ENCODE peak calls at places on chromosome X, in six cellular contexts. M is K562, A is HepG2, N is H1, F is GM12878, J is NT2/D1. L is an unnamed sample.

GRCh38 chrX:28586891-28587635 is at the start of gene IL1RAPL1:
- DNase-seq in M (no peak), A (no peak), N (no peak), F (no peak), J (no peak), L (no peak)

GRCh38 chrX:8244301-8244700 is 73.2 kb upstream of the VCX2 start:
- DNase-seq in M (no peak), A (no peak), N (no peak), F (no peak), J (no peak), L (no peak)

GRCh38 chrX:70554081-70554480 is 109.4 kb downstream of the DLG3 start:
- DNase-seq in M (no peak), A (peak), N (no peak), F (no peak), J (no peak), L (no peak)

GRCh38 chrX:11757729-11758399 is at the start of gene MSL3:
- DNase-seq in M (peak), A (no peak), N (no peak), F (no peak), J (no peak), L (no peak)

GRCh38 chrX:102129473-102129872 is 4.0 kb downstream of the TCEAL2 start:
- DNase-seq in M (no peak), A (no peak), N (no peak), F (no peak), J (no peak), L (no peak)

GRCh38 chrX:39693298-39693697 is 404.5 kb downstream of the BCOR start:
- DNase-seq in M (peak), A (no peak), N (no peak), F (no peak), J (no peak), L (no peak)

GRCh38 chrX:87525771-87526229 is 8.2 kb downstream of the KLHL4 start:
- DNase-seq in M (peak), A (no peak), N (no peak), F (no peak), J (no peak), L (no peak)

GRCh38 chrX:137432609-137433008 is 133.3 kb upstream of the ZIC3 start:
- DNase-seq in M (peak), A (peak), N (no peak), F (no peak), J (no peak), L (no peak)

GRCh38 chrX:45172890-45173289 is 27.8 kb downstream of the DIPK2B start:
- DNase-seq in M (no peak), A (peak), N (no peak), F (no peak), J (no peak), L (peak)

GRCh38 chrX:155056877-155057792 is 13.8 kb downstream of the CMC4 start:
- DNase-seq in M (peak), A (peak), N (peak), F (peak), J (peak), L (peak)

GRCh38 chrX:29530520-29530919 is 684.8 kb upstream of the MAGEB2 start:
- DNase-seq in M (no peak), A (no peak), N (no peak), F (no peak), J (no peak), L (no peak)

GRCh38 chrX:54602563-54602962 is 72.5 kb downstream of the GNL3L start:
- DNase-seq in M (no peak), A (no peak), N (no peak), F (no peak), J (no peak), L (no peak)

GRCh38 chrX:41043950-41044349 is 41.3 kb upstream of the USP9X start:
- DNase-seq in M (no peak), A (no peak), N (no peak), F (no peak), J (no peak), L (no peak)
- TF ChIP-seq ZNF274 in M (no peak), A (no peak), N (no peak), F (no peak), J (no peak), L (no peak)

GRCh38 chrX:85503258-85504158 is 124.0 kb upstream of the POF1B start:
- DNase-seq in M (no peak), A (no peak), N (no peak), F (no peak), J (no peak), L (no peak)

GRCh38 chrX:85501349-85501748 is 121.9 kb upstream of the POF1B start:
- DNase-seq in M (no peak), A (no peak), N (no peak), F (no peak), J (no peak), L (no peak)

GRCh38 chrX:85493821-85494220 is 114.4 kb upstream of the POF1B start:
- DNase-seq in M (no peak), A (no peak), N (no peak), F (no peak), J (no peak), L (no peak)

GRCh38 chrX:85504381-85504780 is 124.9 kb upstream of the POF1B start:
- DNase-seq in M (no peak), A (no peak), N (no peak), F (no peak), J (no peak), L (no peak)

DNA sequence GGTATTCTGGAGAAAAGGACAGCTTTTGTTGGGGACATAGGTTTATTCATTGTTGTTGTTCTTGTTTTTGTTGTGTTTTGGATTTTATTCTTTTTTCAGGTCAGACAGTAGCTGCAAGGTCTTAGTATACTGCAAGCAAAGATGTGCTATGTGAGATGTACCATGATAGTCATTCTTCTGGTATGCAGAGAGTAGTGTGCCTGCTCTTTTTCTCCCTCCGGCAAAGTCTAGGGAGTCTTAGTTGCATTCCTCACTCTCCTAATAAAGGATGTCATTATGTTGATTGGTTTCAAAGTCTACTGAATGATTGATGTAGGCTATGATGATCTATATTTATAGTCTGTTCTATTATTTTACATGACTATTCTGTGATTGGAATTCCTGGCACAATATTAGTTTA is 119.9 kb upstream of the POF1B start:
- DNase-seq in M (no peak), A (no peak), N (no peak), F (no peak), J (no peak), L (no peak)
- TF ChIP-seq ZNF274 in M (no peak), A (no peak), N (no peak), F (no peak), J (no peak), L (no peak)

DNA sequence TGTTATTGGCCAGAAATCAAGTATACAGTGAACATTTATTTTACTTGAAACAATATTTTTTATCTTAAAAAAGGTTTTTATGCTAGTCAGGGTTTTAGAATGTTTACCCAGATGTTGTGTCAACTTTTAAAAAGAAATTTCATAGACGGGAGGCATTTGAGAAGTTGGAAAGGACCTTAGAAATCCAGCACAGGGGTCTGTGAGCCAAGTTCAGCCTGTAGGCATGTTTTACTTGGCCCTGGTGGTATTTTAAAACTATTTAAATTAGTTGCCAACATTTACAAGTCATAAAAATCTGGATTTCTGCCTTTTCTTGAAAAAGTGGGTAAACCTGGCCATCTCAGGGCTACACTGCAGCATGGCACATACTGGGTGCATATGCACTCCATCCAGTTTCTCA is 25.5 kb upstream of the FHL1 start:
- DNase-seq in M (no peak), A (no peak), N (no peak), F (no peak), J (no peak), L (no peak)
- TF ChIP-seq ZNF274 in M (no peak), A (no peak), N (no peak), F (no peak), J (no peak), L (no peak)

DNA sequence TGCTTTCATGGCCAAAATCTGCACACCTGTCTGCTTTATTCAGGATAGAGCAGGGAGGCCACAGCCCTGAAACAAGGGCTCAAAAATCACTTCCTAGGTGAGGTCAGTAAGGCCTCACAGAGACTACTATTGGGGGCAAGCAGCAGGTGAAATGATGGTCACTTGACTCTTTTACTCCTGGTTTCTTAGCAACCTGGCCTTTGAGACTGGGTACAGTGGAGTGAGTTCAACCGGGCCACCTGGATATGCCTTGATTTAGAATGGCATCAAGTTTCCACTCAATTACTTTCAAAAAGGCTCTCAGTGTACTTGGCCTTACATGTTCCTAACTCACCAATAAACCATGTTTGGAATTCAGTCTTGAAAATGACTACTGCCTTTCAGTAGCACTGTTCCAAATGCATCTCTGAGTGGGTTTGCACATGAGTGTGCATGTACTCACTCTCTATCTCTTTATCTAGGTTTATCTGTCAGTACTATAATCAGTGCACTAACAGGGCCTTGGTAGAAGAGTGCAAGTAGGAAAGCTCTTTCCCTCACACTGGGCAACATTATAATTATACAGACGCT is 388.2 kb downstream of the OPHN1 start:
- DNase-seq in M (no peak), A (no peak), N (no peak), F (no peak), J (no peak), L (no peak)
- TF ChIP-seq ZNF274 in M (no peak), A (no peak), N (no peak), F (no peak), J (no peak), L (no peak)

GRCh38 chrX:72713130-72713529 is 976 bp downstream of the PHKA1 start:
- DNase-seq in M (no peak), A (no peak), N (no peak), F (no peak), J (no peak), L (no peak)

GRCh38 chrX:72712094-72712755 is 1.9 kb downstream of the PHKA1 start:
- DNase-seq in M (no peak), A (no peak), N (no peak), F (no peak), J (no peak), L (no peak)

GRCh38 chrX:72715546-72715945 is 1.4 kb upstream of the PHKA1 start:
- DNase-seq in M (no peak), A (no peak), N (no peak), F (no peak), J (no peak), L (no peak)

GRCh38 chrX:72716766-72717165 is 2.7 kb upstream of the PHKA1 start:
- DNase-seq in M (no peak), A (peak), N (no peak), F (no peak), J (no peak), L (no peak)

DNA sequence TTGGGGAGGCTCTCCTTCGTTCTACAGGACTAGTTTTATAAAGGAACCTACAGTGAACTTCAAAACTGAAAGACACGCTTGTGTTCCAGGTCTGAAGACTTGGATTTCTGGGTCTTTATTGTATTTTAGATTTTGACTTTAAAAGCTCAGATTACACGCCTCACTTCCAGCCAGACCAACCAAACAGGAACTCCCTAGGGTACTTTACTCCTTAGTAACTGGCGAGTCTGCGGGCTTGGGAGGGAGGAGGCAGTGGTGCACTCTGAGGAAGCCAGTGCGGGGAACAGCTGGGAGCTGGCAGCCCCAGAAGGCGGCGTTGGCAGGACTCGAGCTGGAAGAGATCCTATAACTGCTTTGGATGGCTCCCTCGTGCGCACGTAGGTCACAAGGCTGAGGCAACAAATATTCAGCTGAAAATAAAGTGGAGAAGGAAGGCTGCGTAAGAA is 388 bp upstream of the PHKA1 start:
- DNase-seq in M (no peak), A (peak), N (peak), F (no peak), J (peak), L (peak)
- TF ChIP-seq ZNF274 in M (no peak), A (no peak), N (no peak), F (no peak), J (no peak), L (no peak)

GRCh38 chrX:153781428-153782047 is 697 bp downstream of the SRPK3 start:
- DNase-seq in M (no peak), A (no peak), N (no peak), F (no peak), J (no peak), L (no peak)

GRCh38 chrX:153782324-153782723 is 1.5 kb downstream of the SRPK3 start:
- DNase-seq in M (no peak), A (no peak), N (no peak), F (no peak), J (no peak), L (no peak)

GRCh38 chrX:153784325-153784967 is 3.6 kb downstream of the SRPK3 start:
- DNase-seq in M (no peak), A (no peak), N (no peak), F (no peak), J (no peak), L (no peak)

GRCh38 chrX:153782871-153783270 is 2.0 kb downstream of the SRPK3 start:
- DNase-seq in M (no peak), A (no peak), N (no peak), F (no peak), J (no peak), L (no peak)

GRCh38 chrX:153783378-153784013 is 2.7 kb downstream of the SRPK3 start:
- DNase-seq in M (no peak), A (no peak), N (no peak), F (no peak), J (no peak), L (no peak)
- TF ChIP-seq ZNF274 in M (no peak), A (no peak), N (no peak), F (no peak), J (no peak), L (no peak)